ENCODE peak calls at places on chromosomes 6 and 20, in eight cellular contexts. Y is HCT116, O is spleen, F is heart left ventricle, L is H1, V is transverse colon, W is A549, X is vagina. S is an unnamed sample.

GRCh38 chr20:50567860-50568548 is 57.8 kb downstream of the PTPN1 start:
- DNase-seq in Y (no peak), O (no peak), F (no peak), L (no peak), V (no peak), W (no peak), X (no peak), S (no peak)

GRCh38 chr20:53660078-53660909 is 66.7 kb upstream of the ZNF217 start:
- DNase-seq in Y (no peak), O (peak), F (no peak), L (peak), V (peak), W (peak), X (no peak), S (peak)

GRCh38 chr20:61664741-61665320 is 400.9 kb downstream of the TAF4 start:
- DNase-seq in Y (no peak), O (no peak), F (no peak), L (no peak), V (no peak), W (no peak), X (no peak), S (no peak)

GRCh38 chr6:119227377-119227776 is 122.2 kb downstream of the MAN1A1 start:
- DNase-seq in Y (no peak), O (no peak), F (no peak), L (no peak), V (no peak), W (no peak), X (no peak), S (no peak)

GRCh38 chr6:94636780-94637385 is 940.5 kb upstream of the MANEA start:
- DNase-seq in Y (peak), O (no peak), F (no peak), L (peak), V (no peak), W (no peak), X (no peak), S (no peak)

GRCh38 chr6:116010400-116011095 is 50.1 kb downstream of the FRK start:
- DNase-seq in Y (peak), O (peak), F (peak), L (peak), V (peak), W (no peak), X (no peak), S (peak)

GRCh38 chr6:121106962-121107361 is 227.3 kb downstream of the TBC1D32 start:
- DNase-seq in Y (no peak), O (no peak), F (no peak), L (no peak), V (no peak), W (no peak), X (no peak), S (no peak)

GRCh38 chr6:36959555-36960250 is 5.2 kb downstream of the PI16 start:
- DNase-seq in Y (no peak), O (peak), F (no peak), L (no peak), V (no peak), W (no peak), X (no peak), S (no peak)

GRCh38 chr6:4687989-4688947 is 87.9 kb upstream of the CDYL start:
- DNase-seq in Y (peak), O (no peak), F (no peak), L (no peak), V (no peak), W (peak), X (no peak), S (no peak)

GRCh38 chr20:6636209-6637159 is 131.0 kb upstream of the BMP2 start:
- DNase-seq in Y (no peak), O (no peak), F (no peak), L (no peak), V (peak), W (peak), X (no peak), S (no peak)

GRCh38 chr6:151060096-151060741 is 179.5 kb upstream of the AKAP12 start:
- DNase-seq in Y (peak), O (no peak), F (no peak), L (no peak), V (no peak), W (peak), X (peak), S (peak)

GRCh38 chr6:50842861-50843384 is 24.3 kb downstream of the TFAP2B start:
- DNase-seq in Y (no peak), O (no peak), F (no peak), L (peak), V (no peak), W (no peak), X (no peak), S (no peak)

GRCh38 chr20:62913043-62913630 is 13.2 kb downstream of the DIDO1 start:
- DNase-seq in Y (no peak), O (no peak), F (no peak), L (no peak), V (no peak), W (no peak), X (no peak), S (no peak)

GRCh38 chr6:147204060-147204785 is at the start of gene STXBP5:
- DNase-seq in Y (no peak), O (peak), F (peak), L (peak), V (peak), W (no peak), X (no peak), S (peak)

GRCh38 chr20:58893355-58894151 is 41.0 kb downstream of the GNAS start:
- DNase-seq in Y (no peak), O (no peak), F (no peak), L (no peak), V (no peak), W (no peak), X (no peak), S (no peak)

GRCh38 chr6:93779086-93779858 is 359.9 kb upstream of the EPHA7 start:
- DNase-seq in Y (no peak), O (no peak), F (peak), L (no peak), V (no peak), W (no peak), X (no peak), S (peak)

GRCh38 chr6:154786144-154786868 is 53.1 kb downstream of the SCAF8 start:
- DNase-seq in Y (no peak), O (no peak), F (no peak), L (no peak), V (no peak), W (no peak), X (no peak), S (no peak)

GRCh38 chr20:48319943-48320584 is 507.7 kb downstream of the PREX1 start:
- DNase-seq in Y (no peak), O (no peak), F (no peak), L (no peak), V (no peak), W (no peak), X (no peak), S (no peak)

GRCh38 chr6:30323806-30324205 is 2.9 kb upstream of the TRIM39 start:
- DNase-seq in Y (no peak), O (no peak), F (no peak), L (no peak), V (no peak), W (no peak), X (no peak), S (no peak)

GRCh38 chr20:56925696-56926101 is 296.6 kb downstream of the TFAP2C start:
- DNase-seq in Y (no peak), O (no peak), F (no peak), L (peak), V (no peak), W (no peak), X (no peak), S (no peak)

GRCh38 chr6:77455271-77455670 is 8.0 kb downstream of the HTR1B start:
- DNase-seq in Y (no peak), O (no peak), F (no peak), L (no peak), V (no peak), W (no peak), X (no peak), S (no peak)

GRCh38 chr20:44211177-44212039 is 837 bp upstream of the OSER1 start:
- DNase-seq in Y (no peak), O (peak), F (no peak), L (no peak), V (peak), W (no peak), X (no peak), S (no peak)

GRCh38 chr6:8530775-8531435 is 95.6 kb upstream of the SLC35B3 start:
- DNase-seq in Y (no peak), O (no peak), F (no peak), L (no peak), V (no peak), W (no peak), X (no peak), S (no peak)

GRCh38 chr20:50267041-50267865 is 76.6 kb downstream of the CEBPB start:
- DNase-seq in Y (peak), O (no peak), F (peak), L (peak), V (peak), W (peak), X (no peak), S (no peak)

GRCh38 chr6:3660473-3660872 is 91.0 kb downstream of the PXDC1 start:
- DNase-seq in Y (no peak), O (no peak), F (no peak), L (no peak), V (no peak), W (no peak), X (no peak), S (no peak)

GRCh38 chr20:60630609-60631008 is 621.5 kb upstream of the CDH4 start:
- DNase-seq in Y (no peak), O (no peak), F (no peak), L (peak), V (no peak), W (no peak), X (peak), S (no peak)

GRCh38 chr20:62018437-62019143 is 47.1 kb downstream of the TAF4 start:
- DNase-seq in Y (no peak), O (no peak), F (no peak), L (no peak), V (no peak), W (no peak), X (no peak), S (no peak)

GRCh38 chr6:17167327-17167979 is 65.6 kb downstream of the STMND1 start:
- DNase-seq in Y (peak), O (no peak), F (peak), L (peak), V (peak), W (peak), X (no peak), S (no peak)

GRCh38 chr6:131914967-131915751 is 36.0 kb downstream of the CCN2 start:
- DNase-seq in Y (peak), O (no peak), F (peak), L (no peak), V (peak), W (peak), X (no peak), S (peak)

GRCh38 chr6:169959129-169960002 is 207.9 kb downstream of the ERMARD start:
- DNase-seq in Y (no peak), O (peak), F (no peak), L (peak), V (peak), W (no peak), X (peak), S (peak)

GRCh38 chr20:42179768-42180167 is 561.6 kb upstream of the CHD6 start:
- DNase-seq in Y (no peak), O (no peak), F (no peak), L (peak), V (no peak), W (no peak), X (no peak), S (no peak)

GRCh38 chr20:47249913-47250312 is 106.6 kb downstream of the ZMYND8 start:
- DNase-seq in Y (no peak), O (no peak), F (no peak), L (no peak), V (no peak), W (no peak), X (no peak), S (no peak)

GRCh38 chr6:119614138-119614537 is 264.6 kb upstream of the MAN1A1 start:
- DNase-seq in Y (no peak), O (no peak), F (no peak), L (no peak), V (no peak), W (no peak), X (no peak), S (no peak)

GRCh38 chr20:53805895-53806384 is 212.3 kb upstream of the ZNF217 start:
- DNase-seq in Y (no peak), O (no peak), F (no peak), L (no peak), V (peak), W (peak), X (no peak), S (no peak)

GRCh38 chr20:39282619-39283092 is 320.5 kb downstream of the DHX35 start:
- DNase-seq in Y (no peak), O (no peak), F (no peak), L (peak), V (peak), W (no peak), X (no peak), S (no peak)

GRCh38 chr20:47352332-47353223 is 3.9 kb downstream of the ZMYND8 start:
- DNase-seq in Y (no peak), O (peak), F (peak), L (no peak), V (peak), W (no peak), X (no peak), S (peak)

GRCh38 chr6:84424956-84425355 is 197.5 kb upstream of the CEP162 start:
- DNase-seq in Y (no peak), O (no peak), F (no peak), L (no peak), V (no peak), W (no peak), X (no peak), S (no peak)

GRCh38 chr20:46438156-46438750 is 31.8 kb upstream of the ELMO2 start:
- DNase-seq in Y (peak), O (no peak), F (no peak), L (no peak), V (no peak), W (peak), X (no peak), S (no peak)

GRCh38 chr6:71983131-71983530 is 96.8 kb downstream of the RIMS1 start:
- DNase-seq in Y (no peak), O (no peak), F (no peak), L (no peak), V (no peak), W (no peak), X (no peak), S (no peak)

DNA sequence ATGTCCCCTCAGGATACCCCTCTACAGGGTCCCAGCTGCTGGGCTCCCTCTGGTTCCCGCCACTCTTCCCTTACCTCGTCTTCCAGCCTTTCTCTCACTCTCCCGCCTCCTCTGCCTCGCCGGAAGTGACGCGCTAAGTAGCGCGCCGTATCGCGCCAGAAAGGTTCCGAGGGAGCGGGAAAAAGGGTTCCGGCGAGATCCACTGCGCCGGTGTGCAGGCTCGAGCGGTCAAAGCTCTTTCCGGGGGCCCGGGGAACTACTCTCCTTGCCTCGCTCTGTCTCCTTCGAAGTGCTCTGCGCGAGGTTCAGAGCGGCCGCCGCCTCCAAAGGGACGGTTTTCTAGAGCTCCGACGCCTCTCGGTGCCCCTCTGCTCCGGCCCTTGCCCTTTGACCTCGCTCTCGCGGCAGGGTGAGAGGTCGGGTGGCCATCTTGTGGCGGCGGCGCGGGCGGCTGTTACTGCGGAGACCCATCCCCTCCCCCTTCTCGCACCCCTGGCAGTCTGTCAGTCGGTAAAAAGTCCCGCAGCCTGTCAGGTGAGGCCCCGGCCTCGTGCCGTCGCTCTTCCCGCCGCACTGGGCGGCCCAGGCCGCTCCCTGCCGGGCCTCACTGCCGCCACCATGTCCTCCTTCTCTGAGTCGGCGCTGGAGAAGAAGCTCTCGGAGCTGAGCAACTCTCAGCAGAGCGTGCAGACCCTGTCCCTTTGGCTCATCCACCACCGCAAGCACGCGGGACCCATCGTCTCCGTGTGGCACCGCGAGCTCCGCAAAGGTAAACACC is at the start of the genes RPRD1B and TTI1:
- DNase-seq in Y (peak), O (peak), F (peak), L (peak), V (peak), W (peak), X (peak), S (peak)
- TF ChIP-seq POLR2A in Y (peak), O (no peak), F (peak), L (peak), V (peak), W (peak), X (no peak), S (peak)

GRCh38 chr6:70666726-70667125 is 957 bp upstream of the SMAP1 start:
- DNase-seq in Y (no peak), O (no peak), F (no peak), L (no peak), V (no peak), W (no peak), X (no peak), S (no peak)
- H3K27ac ChIP-seq in Y (no peak), O (peak), F (peak), L (no peak), V (peak), W (peak), X (peak), S (peak)

DNA sequence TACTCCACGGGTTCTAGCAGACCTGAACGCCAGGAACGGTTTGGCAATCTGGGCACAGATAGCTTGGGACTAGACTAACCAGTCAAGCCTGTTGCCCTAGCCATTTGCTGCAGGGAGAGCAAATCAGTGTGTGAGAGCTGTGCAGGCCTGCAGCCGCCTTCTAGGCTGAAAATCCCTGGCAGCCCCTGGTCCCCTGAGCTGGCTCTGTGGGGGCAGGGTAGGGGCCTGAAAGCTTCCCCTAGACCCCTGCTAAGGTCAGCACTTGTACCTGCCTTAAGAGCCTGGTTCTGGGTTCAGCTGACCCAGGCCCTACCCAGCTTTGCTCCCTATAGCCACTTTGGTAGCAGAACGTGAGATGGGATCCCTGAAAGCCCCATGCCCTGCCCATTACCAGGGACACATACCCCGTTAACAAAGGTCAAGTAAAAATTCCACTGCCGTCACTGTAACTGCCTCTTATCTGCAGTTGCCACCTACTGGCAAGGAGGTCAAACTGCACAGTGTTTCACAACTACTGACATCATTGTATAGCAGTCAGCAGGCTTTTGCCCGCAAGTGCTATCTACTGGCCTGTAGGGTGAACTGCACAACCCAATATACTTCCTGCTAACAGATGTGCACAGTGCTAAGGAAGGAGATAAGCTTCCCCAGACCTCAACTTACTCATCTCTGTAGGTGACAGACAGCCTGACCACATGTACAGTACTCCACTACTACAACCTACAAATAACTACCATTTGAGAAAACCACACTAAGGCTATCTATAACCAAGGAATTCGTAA is 95.1 kb upstream of the OLIG3 start:
- DNase-seq in Y (peak), O (no peak), F (no peak), L (peak), V (no peak), W (peak), X (no peak), S (no peak)
- TF ChIP-seq CTCF in Y (peak), O (peak), F (peak), L (peak), V (no peak), W (peak), X (no peak), S (no peak)

DNA sequence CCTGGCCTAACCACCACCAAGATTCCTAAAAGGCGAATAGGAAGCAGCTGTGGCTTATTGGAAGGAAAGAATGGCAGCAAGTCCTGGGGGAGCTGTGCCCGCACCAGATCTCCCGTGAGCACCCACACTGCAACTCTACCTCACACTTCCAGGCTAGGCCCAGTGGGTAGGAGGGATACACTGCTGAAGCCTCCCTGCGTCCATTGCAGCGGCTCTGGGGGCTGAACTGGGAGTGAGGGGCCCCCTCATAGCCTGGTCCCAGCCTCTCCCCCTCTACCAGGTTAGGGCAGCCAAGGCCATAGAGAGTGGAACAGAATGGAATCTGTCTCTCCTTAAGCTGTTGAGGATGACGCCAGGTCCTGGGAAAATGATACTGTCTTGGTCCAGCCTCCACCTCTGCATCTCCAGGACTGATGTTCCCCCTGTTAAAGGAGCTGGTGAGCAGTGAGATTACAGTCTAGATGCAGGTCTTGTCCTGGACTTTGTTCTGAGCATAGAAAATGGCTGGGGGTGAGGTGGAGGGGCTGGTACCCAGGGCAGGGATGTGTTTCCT is 11.3 kb downstream of the CNPY3 start:
- DNase-seq in Y (no peak), O (no peak), F (no peak), L (no peak), V (no peak), W (no peak), X (no peak), S (no peak)
- TF ChIP-seq POLR2A in Y (no peak), O (no peak), F (no peak), L (no peak), V (no peak), W (no peak), X (no peak), S (no peak)

GRCh38 chr20:1824834-1825233 is 70.4 kb upstream of the SIRPA start:
- DNase-seq in Y (no peak), O (no peak), F (no peak), L (no peak), V (no peak), W (no peak), X (no peak), S (no peak)
- H3K27ac ChIP-seq in Y (no peak), O (no peak), F (no peak), L (no peak), V (no peak), W (peak), X (no peak), S (no peak)

DNA sequence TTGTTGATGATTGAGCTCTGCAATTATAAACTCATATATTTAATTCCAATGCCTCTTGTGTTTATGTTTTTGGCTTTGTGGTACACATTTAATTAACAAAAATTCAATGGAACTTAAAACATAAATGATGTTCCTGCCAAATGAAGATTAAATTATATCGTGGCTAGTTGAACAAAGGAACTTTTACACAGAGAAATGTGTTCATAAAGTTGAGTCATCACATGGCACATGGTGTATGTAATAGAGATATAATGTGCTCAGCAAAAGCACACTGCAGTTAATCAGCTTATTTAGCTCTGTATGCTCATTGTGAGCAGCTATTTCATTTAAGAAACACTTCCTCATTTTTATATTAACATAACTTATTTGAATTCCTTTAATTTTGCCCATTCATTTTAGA is 1295.6 kb upstream of the CITED2 start:
- DNase-seq in Y (no peak), O (no peak), F (no peak), L (no peak), V (no peak), W (no peak), X (no peak), S (no peak)
- TF ChIP-seq CTCF in Y (no peak), O (no peak), F (no peak), L (no peak), V (no peak), W (no peak), X (no peak), S (no peak)